ENCODE peak calls at places on chromosome 10, in six cellular contexts. N is A549, Z is HepG2, M is SK-N-SH, Q is GM12878, R is K562. Y is an unnamed sample.
A peak's percentile ranks its signal among the peaks of the same experiment; 100 is the strongest.

GRCh38 chr10:105109164-105109563 is 468.1 kb downstream of the SORCS3 start:
- DNase-seq in N (no peak), Q (no peak), Z (no peak), R (no peak), M (no peak), Y (no peak)

GRCh38 chr10:17067549-17068264 is 61.9 kb downstream of the CUBN start:
- DNase-seq in N (no peak), R (no peak), M (no peak), Z (no peak), Q (no peak), Y (peak; percentile 36)

GRCh38 chr10:85851300-85851699 is 515.3 kb downstream of the GRID1 start:
- DNase-seq in Z (no peak), N (no peak), Q (no peak), M (no peak), R (no peak), Y (no peak)

GRCh38 chr10:49759787-49760551 is 2.2 kb downstream of the OGDHL start:
- DNase-seq in N (no peak), M (peak; percentile 39), R (no peak), Q (no peak), Z (peak; percentile 20), Y (no peak)

GRCh38 chr10:3853547-3853989 is 68.6 kb upstream of the KLF6 start:
- DNase-seq in Z (no peak), N (no peak), Q (no peak), M (no peak), R (no peak), Y (no peak)

GRCh38 chr10:123141791-123142700 is 5.9 kb upstream of the HMX2 start:
- DNase-seq in M (no peak), N (no peak), Z (no peak), R (no peak), Q (no peak), Y (no peak)

GRCh38 chr10:21134645-21135395 is 237.7 kb upstream of the NEBL start:
- DNase-seq in Z (peak; percentile 27), M (no peak), N (peak; percentile 60), Q (no peak), R (no peak), Y (no peak)

GRCh38 chr10:125084191-125085186 is 75.9 kb downstream of the CTBP2 start:
- DNase-seq in N (peak; percentile 99), Q (no peak), Z (peak; percentile 12), M (peak; percentile 39), R (no peak), Y (peak; percentile 97)

GRCh38 chr10:49083256-49083655 is 32.1 kb downstream of the VSTM4 start:
- DNase-seq in M (no peak), Q (no peak), R (no peak), Z (no peak), N (no peak), Y (no peak)

GRCh38 chr10:4512557-4513286 is 313.3 kb upstream of the AKR1E2 start:
- DNase-seq in Z (peak; percentile 2), N (peak; percentile 33), Q (no peak), R (peak; percentile 19), M (peak; percentile 34), Y (peak; percentile 71)

GRCh38 chr10:43676360-43676759 is 27.7 kb upstream of the ZNF32 start:
- DNase-seq in N (no peak), Z (no peak), R (no peak), Q (no peak), M (no peak), Y (no peak)

GRCh38 chr10:77290528-77291155 is 347.0 kb downstream of the KCNMA1 start:
- DNase-seq in R (no peak), N (peak; percentile 25), M (no peak), Q (no peak), Z (no peak), Y (peak; percentile 93)

GRCh38 chr10:96292971-96293909 is 11.0 kb upstream of the DNTT start:
- DNase-seq in Z (peak; percentile 70), M (peak; percentile 36), N (peak; percentile 35), R (peak; percentile 33), Q (no peak), Y (peak; percentile 46)

GRCh38 chr10:125448596-125448995 is 234.4 kb downstream of the TEX36 start:
- DNase-seq in N (peak; percentile 28), M (peak; percentile 21), Z (peak; percentile 5), Q (no peak), R (peak; percentile 54), Y (peak; percentile 4)

GRCh38 chr10:132735341-132735775 is 50.6 kb downstream of the NKX6-2 start:
- DNase-seq in R (no peak), M (peak; percentile 89), Z (no peak), Q (no peak), N (no peak), Y (no peak)

GRCh38 chr10:14120812-14121211 is 209.9 kb downstream of the FRMD4A start:
- DNase-seq in N (no peak), Q (no peak), M (no peak), R (no peak), Z (no peak), Y (no peak)

GRCh38 chr10:14118953-14119352 is 211.8 kb downstream of the FRMD4A start:
- DNase-seq in N (no peak), Q (no peak), M (no peak), Z (no peak), R (no peak), Y (no peak)

GRCh38 chr10:14114791-14115190 is 215.9 kb downstream of the FRMD4A start:
- DNase-seq in N (no peak), R (no peak), M (no peak), Z (no peak), Q (no peak), Y (no peak)

GRCh38 chr10:14116837-14117236 is 213.9 kb downstream of the FRMD4A start:
- DNase-seq in Z (no peak), Q (no peak), R (no peak), M (no peak), N (no peak), Y (no peak)

DNA sequence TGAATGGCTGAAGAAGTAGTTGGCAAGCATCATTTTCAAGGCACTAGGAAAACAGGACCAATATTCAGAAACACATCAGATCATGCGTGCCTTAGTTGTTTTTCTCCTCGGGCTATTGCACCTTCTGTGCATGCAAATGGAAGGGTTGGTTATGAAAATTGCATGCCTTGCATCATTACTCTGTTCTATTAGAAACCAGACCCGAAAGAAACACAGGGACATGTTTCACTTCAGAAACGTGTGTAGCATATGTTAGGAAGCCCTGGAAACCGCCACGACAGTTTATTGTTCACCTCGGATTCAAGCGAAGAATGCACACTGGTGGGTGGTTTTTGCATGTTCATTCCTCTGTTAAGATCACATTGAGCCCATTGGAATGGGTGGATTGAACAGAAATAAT is 214.7 kb downstream of the FRMD4A start:
- DNase-seq in N (no peak), Z (no peak), Q (no peak), M (no peak), R (no peak), Y (no peak)
- TF ChIP-seq SMC3 in N (no peak), Z (no peak), Q (no peak), M (no peak), R (no peak), Y (no peak)

GRCh38 chr10:28296023-28296422 is 6.8 kb downstream of the MPP7 start:
- DNase-seq in R (no peak), Z (no peak), N (no peak), Q (no peak), M (no peak), Y (no peak)

GRCh38 chr10:28294169-28294532 is 8.7 kb downstream of the MPP7 start:
- DNase-seq in N (no peak), M (no peak), Q (no peak), Z (no peak), R (no peak), Y (no peak)

GRCh38 chr10:28294809-28295208 is 8.1 kb downstream of the MPP7 start:
- DNase-seq in N (no peak), R (no peak), M (no peak), Q (no peak), Z (no peak), Y (no peak)

GRCh38 chr10:28293238-28294168 is 9.4 kb downstream of the MPP7 start:
- DNase-seq in Z (no peak), M (no peak), N (no peak), Q (no peak), R (no peak), Y (no peak)

GRCh38 chr10:28295346-28295745 is 7.5 kb downstream of the MPP7 start:
- DNase-seq in Z (no peak), N (no peak), R (no peak), Q (no peak), M (no peak), Y (no peak)
- TF ChIP-seq SMC3 in Z (no peak), N (no peak), R (no peak), Q (no peak), M (no peak), Y (no peak)

GRCh38 chr10:30625110-30625509 is 4.4 kb downstream of the LYZL2 start:
- DNase-seq in M (no peak), N (no peak), R (no peak), Z (no peak), Q (no peak), Y (peak; percentile 60)

GRCh38 chr10:30631188-30631587 is 1.6 kb upstream of the LYZL2 start:
- DNase-seq in M (no peak), Q (no peak), R (no peak), N (no peak), Z (no peak), Y (no peak)

GRCh38 chr10:30629653-30630052 is at the start of gene LYZL2:
- DNase-seq in M (no peak), Z (no peak), N (no peak), Q (no peak), R (no peak), Y (no peak)

DNA sequence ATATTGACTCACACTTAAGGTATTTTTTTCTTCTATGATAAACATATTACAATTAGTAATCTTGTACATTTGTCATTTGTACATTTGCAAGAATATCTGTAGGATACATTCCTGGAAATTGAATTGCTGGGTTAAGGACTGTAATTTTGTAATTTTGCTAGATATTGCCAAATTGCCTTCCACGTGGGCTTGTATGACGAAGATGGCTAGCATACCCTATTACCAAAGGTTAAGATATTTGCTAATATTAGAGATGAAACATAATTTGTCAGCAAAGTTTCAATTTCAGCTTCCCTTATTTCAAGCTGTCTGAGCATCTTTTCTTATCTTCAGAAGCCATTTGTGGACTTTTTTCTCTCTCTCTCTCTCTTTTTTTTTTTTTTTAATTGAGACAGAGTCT is 1.0 kb upstream of the LYZL2 start:
- DNase-seq in N (no peak), Z (no peak), R (no peak), Q (no peak), M (no peak), Y (peak; percentile 85)
- TF ChIP-seq SMC3 in N (no peak), Z (no peak), R (no peak), Q (no peak), M (no peak), Y (no peak)

GRCh38 chr10:103040424-103040823 is 122.3 kb downstream of the CNNM2 start:
- DNase-seq in Z (no peak), R (peak; percentile 74), Q (no peak), N (no peak), M (no peak), Y (peak; percentile 97)
- TF ChIP-seq SMC3 in Z (no peak), R (no peak), Q (no peak), N (no peak), M (no peak), Y (no peak)

GRCh38 chr10:62724465-62724864 is 80.1 kb upstream of the ADO start:
- DNase-seq in R (peak; percentile 64), Z (no peak), Q (no peak), M (no peak), N (no peak), Y (no peak)
- TF ChIP-seq SMC3 in R (no peak), Z (no peak), Q (no peak), M (no peak), N (no peak), Y (no peak)

GRCh38 chr10:70174058-70174741 is 3.9 kb upstream of the SAR1A start:
- DNase-seq in Q (no peak), M (no peak), Z (peak; percentile 79), N (no peak), R (peak; percentile 41), Y (no peak)
- TF ChIP-seq SMC3 in Q (no peak), M (no peak), Z (no peak), N (no peak), R (no peak), Y (no peak)

Y was measured in IMR-90.